ENCODE peak calls at places on chromosomes 13 and 19, in ten cellular contexts. One of them, this sample, is unnamed.

GRCh38 chr13:30752991-30753616 is 17.8 kb downstream of the ALOX5AP start:
- DNase-seq in glutamatergic neuron: peak
- DNase-seq in activated CD4-positive, alpha-beta T cell treated with anti-CD3 and anti-CD28 coated beads, Interleukin-2, amount 50 U/mL, for 24 hours: no peak
- DNase-seq in AG04450: no peak
- DNase-seq in NCI-H1092: peak
- DNase-seq in substantia nigra: no peak
- DNase-seq in LoVo: no peak
- DNase-seq in effector CD8-positive, alpha-beta T cell: no peak
- DNase-seq in stimulated activated CD4-positive, alpha-beta T cell treated with anti-CD3 and anti-CD28 coated beads, Interleukin-4, amount 100 ng/mL, for 1 hour: no peak
- DNase-seq in CD8-positive, alpha-beta memory T cell: no peak
- DNase-seq in this sample: no peak

GRCh38 chr13:40596484-40596883 is 70.0 kb downstream of the FOXO1 start:
- DNase-seq in glutamatergic neuron: no peak
- DNase-seq in activated CD4-positive, alpha-beta T cell treated with anti-CD3 and anti-CD28 coated beads, Interleukin-2, amount 50 U/mL, for 24 hours: no peak
- DNase-seq in AG04450: no peak
- DNase-seq in NCI-H1092: no peak
- DNase-seq in substantia nigra: no peak
- DNase-seq in LoVo: no peak
- DNase-seq in effector CD8-positive, alpha-beta T cell: no peak
- DNase-seq in stimulated activated CD4-positive, alpha-beta T cell treated with anti-CD3 and anti-CD28 coated beads, Interleukin-4, amount 100 ng/mL, for 1 hour: no peak
- DNase-seq in CD8-positive, alpha-beta memory T cell: no peak
- DNase-seq in this sample: no peak

GRCh38 chr13:40233731-40234195 is 432.7 kb downstream of the FOXO1 start:
- DNase-seq in glutamatergic neuron: no peak
- DNase-seq in activated CD4-positive, alpha-beta T cell treated with anti-CD3 and anti-CD28 coated beads, Interleukin-2, amount 50 U/mL, for 24 hours: no peak
- DNase-seq in AG04450: no peak
- DNase-seq in NCI-H1092: no peak
- DNase-seq in substantia nigra: no peak
- DNase-seq in LoVo: no peak
- DNase-seq in effector CD8-positive, alpha-beta T cell: no peak
- DNase-seq in stimulated activated CD4-positive, alpha-beta T cell treated with anti-CD3 and anti-CD28 coated beads, Interleukin-4, amount 100 ng/mL, for 1 hour: no peak
- DNase-seq in CD8-positive, alpha-beta memory T cell: no peak
- DNase-seq in this sample: peak

GRCh38 chr13:87123987-87124784 is 547.0 kb upstream of the SLITRK5 start:
- DNase-seq in glutamatergic neuron: peak
- DNase-seq in activated CD4-positive, alpha-beta T cell treated with anti-CD3 and anti-CD28 coated beads, Interleukin-2, amount 50 U/mL, for 24 hours: no peak
- DNase-seq in AG04450: peak
- DNase-seq in NCI-H1092: no peak
- DNase-seq in substantia nigra: no peak
- DNase-seq in LoVo: peak
- DNase-seq in effector CD8-positive, alpha-beta T cell: no peak
- DNase-seq in stimulated activated CD4-positive, alpha-beta T cell treated with anti-CD3 and anti-CD28 coated beads, Interleukin-4, amount 100 ng/mL, for 1 hour: no peak
- DNase-seq in CD8-positive, alpha-beta memory T cell: no peak
- DNase-seq in this sample: no peak

GRCh38 chr13:20161275-20161950 is 561 bp upstream of the GJA3 start:
- DNase-seq in glutamatergic neuron: no peak
- DNase-seq in activated CD4-positive, alpha-beta T cell treated with anti-CD3 and anti-CD28 coated beads, Interleukin-2, amount 50 U/mL, for 24 hours: no peak
- DNase-seq in AG04450: no peak
- DNase-seq in NCI-H1092: no peak
- DNase-seq in substantia nigra: no peak
- DNase-seq in LoVo: no peak
- DNase-seq in effector CD8-positive, alpha-beta T cell: peak
- DNase-seq in stimulated activated CD4-positive, alpha-beta T cell treated with anti-CD3 and anti-CD28 coated beads, Interleukin-4, amount 100 ng/mL, for 1 hour: peak
- DNase-seq in CD8-positive, alpha-beta memory T cell: peak
- DNase-seq in this sample: no peak

GRCh38 chr13:85148009-85148408 is 651.2 kb downstream of the SLITRK6 start:
- DNase-seq in glutamatergic neuron: no peak
- DNase-seq in activated CD4-positive, alpha-beta T cell treated with anti-CD3 and anti-CD28 coated beads, Interleukin-2, amount 50 U/mL, for 24 hours: no peak
- DNase-seq in AG04450: no peak
- DNase-seq in NCI-H1092: peak
- DNase-seq in substantia nigra: no peak
- DNase-seq in LoVo: no peak
- DNase-seq in effector CD8-positive, alpha-beta T cell: no peak
- DNase-seq in stimulated activated CD4-positive, alpha-beta T cell treated with anti-CD3 and anti-CD28 coated beads, Interleukin-4, amount 100 ng/mL, for 1 hour: no peak
- DNase-seq in CD8-positive, alpha-beta memory T cell: no peak
- DNase-seq in this sample: peak

GRCh38 chr13:41494202-41494601 is 36.9 kb downstream of the RGCC start:
- DNase-seq in glutamatergic neuron: no peak
- DNase-seq in activated CD4-positive, alpha-beta T cell treated with anti-CD3 and anti-CD28 coated beads, Interleukin-2, amount 50 U/mL, for 24 hours: no peak
- DNase-seq in AG04450: no peak
- DNase-seq in NCI-H1092: no peak
- DNase-seq in substantia nigra: no peak
- DNase-seq in LoVo: no peak
- DNase-seq in effector CD8-positive, alpha-beta T cell: no peak
- DNase-seq in stimulated activated CD4-positive, alpha-beta T cell treated with anti-CD3 and anti-CD28 coated beads, Interleukin-4, amount 100 ng/mL, for 1 hour: no peak
- DNase-seq in CD8-positive, alpha-beta memory T cell: no peak
- DNase-seq in this sample: no peak

GRCh38 chr13:87122551-87122950 is 548.6 kb upstream of the SLITRK5 start:
- DNase-seq in glutamatergic neuron: no peak
- DNase-seq in activated CD4-positive, alpha-beta T cell treated with anti-CD3 and anti-CD28 coated beads, Interleukin-2, amount 50 U/mL, for 24 hours: no peak
- DNase-seq in AG04450: no peak
- DNase-seq in NCI-H1092: no peak
- DNase-seq in substantia nigra: no peak
- DNase-seq in LoVo: no peak
- DNase-seq in effector CD8-positive, alpha-beta T cell: no peak
- DNase-seq in stimulated activated CD4-positive, alpha-beta T cell treated with anti-CD3 and anti-CD28 coated beads, Interleukin-4, amount 100 ng/mL, for 1 hour: no peak
- DNase-seq in CD8-positive, alpha-beta memory T cell: no peak
- DNase-seq in this sample: no peak

GRCh38 chr13:50616101-50616500 is 227.4 kb downstream of the DLEU7 start:
- DNase-seq in glutamatergic neuron: no peak
- DNase-seq in activated CD4-positive, alpha-beta T cell treated with anti-CD3 and anti-CD28 coated beads, Interleukin-2, amount 50 U/mL, for 24 hours: no peak
- DNase-seq in AG04450: peak
- DNase-seq in NCI-H1092: no peak
- DNase-seq in substantia nigra: no peak
- DNase-seq in LoVo: no peak
- DNase-seq in effector CD8-positive, alpha-beta T cell: no peak
- DNase-seq in stimulated activated CD4-positive, alpha-beta T cell treated with anti-CD3 and anti-CD28 coated beads, Interleukin-4, amount 100 ng/mL, for 1 hour: no peak
- DNase-seq in CD8-positive, alpha-beta memory T cell: no peak
- DNase-seq in this sample: no peak

GRCh38 chr19:45591004-45591637 is 6.5 kb upstream of the OPA3 start:
- DNase-seq in glutamatergic neuron: peak
- DNase-seq in activated CD4-positive, alpha-beta T cell treated with anti-CD3 and anti-CD28 coated beads, Interleukin-2, amount 50 U/mL, for 24 hours: no peak
- DNase-seq in AG04450: no peak
- DNase-seq in NCI-H1092: peak
- DNase-seq in substantia nigra: no peak
- DNase-seq in LoVo: peak
- DNase-seq in effector CD8-positive, alpha-beta T cell: no peak
- DNase-seq in stimulated activated CD4-positive, alpha-beta T cell treated with anti-CD3 and anti-CD28 coated beads, Interleukin-4, amount 100 ng/mL, for 1 hour: peak
- DNase-seq in CD8-positive, alpha-beta memory T cell: no peak
- DNase-seq in this sample: peak

GRCh38 chr19:11752244-11752736 is 13.5 kb upstream of the ZNF823 start:
- DNase-seq in glutamatergic neuron: no peak
- DNase-seq in activated CD4-positive, alpha-beta T cell treated with anti-CD3 and anti-CD28 coated beads, Interleukin-2, amount 50 U/mL, for 24 hours: no peak
- DNase-seq in AG04450: no peak
- DNase-seq in NCI-H1092: no peak
- DNase-seq in substantia nigra: no peak
- DNase-seq in LoVo: no peak
- DNase-seq in effector CD8-positive, alpha-beta T cell: no peak
- DNase-seq in stimulated activated CD4-positive, alpha-beta T cell treated with anti-CD3 and anti-CD28 coated beads, Interleukin-4, amount 100 ng/mL, for 1 hour: no peak
- DNase-seq in CD8-positive, alpha-beta memory T cell: no peak
- DNase-seq in this sample: no peak

GRCh38 chr19:34120846-34121639 is 51.3 kb upstream of the LSM14A start:
- DNase-seq in glutamatergic neuron: peak
- DNase-seq in activated CD4-positive, alpha-beta T cell treated with anti-CD3 and anti-CD28 coated beads, Interleukin-2, amount 50 U/mL, for 24 hours: peak
- DNase-seq in AG04450: peak
- DNase-seq in NCI-H1092: no peak
- DNase-seq in substantia nigra: no peak
- DNase-seq in LoVo: no peak
- DNase-seq in effector CD8-positive, alpha-beta T cell: peak
- DNase-seq in stimulated activated CD4-positive, alpha-beta T cell treated with anti-CD3 and anti-CD28 coated beads, Interleukin-4, amount 100 ng/mL, for 1 hour: peak
- DNase-seq in CD8-positive, alpha-beta memory T cell: peak
- DNase-seq in this sample: peak

GRCh38 chr13:100694722-100695644 is 20.4 kb upstream of the TMTC4 start:
- DNase-seq in glutamatergic neuron: peak
- DNase-seq in activated CD4-positive, alpha-beta T cell treated with anti-CD3 and anti-CD28 coated beads, Interleukin-2, amount 50 U/mL, for 24 hours: no peak
- DNase-seq in AG04450: no peak
- DNase-seq in NCI-H1092: no peak
- DNase-seq in substantia nigra: no peak
- DNase-seq in LoVo: peak
- DNase-seq in effector CD8-positive, alpha-beta T cell: no peak
- DNase-seq in stimulated activated CD4-positive, alpha-beta T cell treated with anti-CD3 and anti-CD28 coated beads, Interleukin-4, amount 100 ng/mL, for 1 hour: no peak
- DNase-seq in CD8-positive, alpha-beta memory T cell: no peak
- DNase-seq in this sample: peak

GRCh38 chr13:75935805-75936204 is 299.7 kb downstream of the LMO7 start:
- DNase-seq in glutamatergic neuron: no peak
- DNase-seq in activated CD4-positive, alpha-beta T cell treated with anti-CD3 and anti-CD28 coated beads, Interleukin-2, amount 50 U/mL, for 24 hours: no peak
- DNase-seq in AG04450: no peak
- DNase-seq in NCI-H1092: no peak
- DNase-seq in substantia nigra: no peak
- DNase-seq in LoVo: no peak
- DNase-seq in effector CD8-positive, alpha-beta T cell: no peak
- DNase-seq in stimulated activated CD4-positive, alpha-beta T cell treated with anti-CD3 and anti-CD28 coated beads, Interleukin-4, amount 100 ng/mL, for 1 hour: no peak
- DNase-seq in CD8-positive, alpha-beta memory T cell: no peak
- DNase-seq in this sample: no peak

GRCh38 chr13:23701646-23702045 is 131.4 kb downstream of the TNFRSF19 start:
- DNase-seq in glutamatergic neuron: no peak
- DNase-seq in activated CD4-positive, alpha-beta T cell treated with anti-CD3 and anti-CD28 coated beads, Interleukin-2, amount 50 U/mL, for 24 hours: no peak
- DNase-seq in AG04450: no peak
- DNase-seq in NCI-H1092: no peak
- DNase-seq in substantia nigra: no peak
- DNase-seq in LoVo: no peak
- DNase-seq in effector CD8-positive, alpha-beta T cell: no peak
- DNase-seq in stimulated activated CD4-positive, alpha-beta T cell treated with anti-CD3 and anti-CD28 coated beads, Interleukin-4, amount 100 ng/mL, for 1 hour: no peak
- DNase-seq in CD8-positive, alpha-beta memory T cell: no peak
- DNase-seq in this sample: no peak

GRCh38 chr13:30159446-30159839 is 147.9 kb downstream of the KATNAL1 start:
- DNase-seq in glutamatergic neuron: no peak
- DNase-seq in activated CD4-positive, alpha-beta T cell treated with anti-CD3 and anti-CD28 coated beads, Interleukin-2, amount 50 U/mL, for 24 hours: peak
- DNase-seq in AG04450: peak
- DNase-seq in NCI-H1092: no peak
- DNase-seq in substantia nigra: no peak
- DNase-seq in LoVo: no peak
- DNase-seq in effector CD8-positive, alpha-beta T cell: no peak
- DNase-seq in stimulated activated CD4-positive, alpha-beta T cell treated with anti-CD3 and anti-CD28 coated beads, Interleukin-4, amount 100 ng/mL, for 1 hour: peak
- DNase-seq in CD8-positive, alpha-beta memory T cell: peak
- DNase-seq in this sample: no peak

GRCh38 chr19:55229789-55230182 is 1.2 kb upstream of the TMEM86B start:
- DNase-seq in glutamatergic neuron: no peak
- DNase-seq in activated CD4-positive, alpha-beta T cell treated with anti-CD3 and anti-CD28 coated beads, Interleukin-2, amount 50 U/mL, for 24 hours: no peak
- DNase-seq in AG04450: no peak
- DNase-seq in NCI-H1092: no peak
- DNase-seq in substantia nigra: no peak
- DNase-seq in LoVo: no peak
- DNase-seq in effector CD8-positive, alpha-beta T cell: no peak
- DNase-seq in stimulated activated CD4-positive, alpha-beta T cell treated with anti-CD3 and anti-CD28 coated beads, Interleukin-4, amount 100 ng/mL, for 1 hour: no peak
- DNase-seq in CD8-positive, alpha-beta memory T cell: no peak
- DNase-seq in this sample: no peak

GRCh38 chr19:21328402-21328801 is 808 bp downstream of the ZNF708 start:
- DNase-seq in glutamatergic neuron: no peak
- DNase-seq in activated CD4-positive, alpha-beta T cell treated with anti-CD3 and anti-CD28 coated beads, Interleukin-2, amount 50 U/mL, for 24 hours: no peak
- DNase-seq in AG04450: no peak
- DNase-seq in NCI-H1092: no peak
- DNase-seq in substantia nigra: no peak
- DNase-seq in LoVo: no peak
- DNase-seq in effector CD8-positive, alpha-beta T cell: no peak
- DNase-seq in stimulated activated CD4-positive, alpha-beta T cell treated with anti-CD3 and anti-CD28 coated beads, Interleukin-4, amount 100 ng/mL, for 1 hour: no peak
- DNase-seq in CD8-positive, alpha-beta memory T cell: no peak
- DNase-seq in this sample: no peak

GRCh38 chr19:46970815-46971214 is 48.8 kb upstream of the NPAS1 start:
- DNase-seq in glutamatergic neuron: no peak
- DNase-seq in activated CD4-positive, alpha-beta T cell treated with anti-CD3 and anti-CD28 coated beads, Interleukin-2, amount 50 U/mL, for 24 hours: no peak
- DNase-seq in AG04450: no peak
- DNase-seq in NCI-H1092: no peak
- DNase-seq in substantia nigra: no peak
- DNase-seq in LoVo: peak
- DNase-seq in effector CD8-positive, alpha-beta T cell: no peak
- DNase-seq in stimulated activated CD4-positive, alpha-beta T cell treated with anti-CD3 and anti-CD28 coated beads, Interleukin-4, amount 100 ng/mL, for 1 hour: no peak
- DNase-seq in CD8-positive, alpha-beta memory T cell: no peak
- DNase-seq in this sample: no peak

GRCh38 chr19:49749055-49749716 is 13.9 kb downstream of the TSKS start:
- DNase-seq in glutamatergic neuron: no peak
- DNase-seq in activated CD4-positive, alpha-beta T cell treated with anti-CD3 and anti-CD28 coated beads, Interleukin-2, amount 50 U/mL, for 24 hours: no peak
- DNase-seq in AG04450: no peak
- DNase-seq in NCI-H1092: no peak
- DNase-seq in substantia nigra: no peak
- DNase-seq in LoVo: no peak
- DNase-seq in effector CD8-positive, alpha-beta T cell: no peak
- DNase-seq in stimulated activated CD4-positive, alpha-beta T cell treated with anti-CD3 and anti-CD28 coated beads, Interleukin-4, amount 100 ng/mL, for 1 hour: no peak
- DNase-seq in CD8-positive, alpha-beta memory T cell: no peak
- DNase-seq in this sample: no peak

GRCh38 chr19:58558066-58558622 is at the start of gene UBE2M:
- DNase-seq in glutamatergic neuron: peak
- DNase-seq in activated CD4-positive, alpha-beta T cell treated with anti-CD3 and anti-CD28 coated beads, Interleukin-2, amount 50 U/mL, for 24 hours: no peak
- DNase-seq in AG04450: no peak
- DNase-seq in NCI-H1092: no peak
- DNase-seq in substantia nigra: no peak
- DNase-seq in LoVo: no peak
- DNase-seq in effector CD8-positive, alpha-beta T cell: no peak
- DNase-seq in stimulated activated CD4-positive, alpha-beta T cell treated with anti-CD3 and anti-CD28 coated beads, Interleukin-4, amount 100 ng/mL, for 1 hour: peak
- DNase-seq in CD8-positive, alpha-beta memory T cell: peak
- DNase-seq in this sample: peak

GRCh38 chr19:437027-437426 is 23.8 kb downstream of the SHC2 start:
- DNase-seq in glutamatergic neuron: no peak
- DNase-seq in activated CD4-positive, alpha-beta T cell treated with anti-CD3 and anti-CD28 coated beads, Interleukin-2, amount 50 U/mL, for 24 hours: no peak
- DNase-seq in AG04450: no peak
- DNase-seq in NCI-H1092: no peak
- DNase-seq in substantia nigra: no peak
- DNase-seq in LoVo: no peak
- DNase-seq in effector CD8-positive, alpha-beta T cell: no peak
- DNase-seq in stimulated activated CD4-positive, alpha-beta T cell treated with anti-CD3 and anti-CD28 coated beads, Interleukin-4, amount 100 ng/mL, for 1 hour: no peak
- DNase-seq in CD8-positive, alpha-beta memory T cell: no peak
- DNase-seq in this sample: no peak

GRCh38 chr19:39759457-39760184 is 19.0 kb upstream of the LEUTX start:
- DNase-seq in glutamatergic neuron: no peak
- DNase-seq in activated CD4-positive, alpha-beta T cell treated with anti-CD3 and anti-CD28 coated beads, Interleukin-2, amount 50 U/mL, for 24 hours: no peak
- DNase-seq in AG04450: no peak
- DNase-seq in NCI-H1092: no peak
- DNase-seq in substantia nigra: no peak
- DNase-seq in LoVo: no peak
- DNase-seq in effector CD8-positive, alpha-beta T cell: no peak
- DNase-seq in stimulated activated CD4-positive, alpha-beta T cell treated with anti-CD3 and anti-CD28 coated beads, Interleukin-4, amount 100 ng/mL, for 1 hour: no peak
- DNase-seq in CD8-positive, alpha-beta memory T cell: no peak
- DNase-seq in this sample: no peak

GRCh38 chr19:2416321-2417097 is 10.9 kb downstream of the TIMM13 start:
- DNase-seq in glutamatergic neuron: no peak
- DNase-seq in activated CD4-positive, alpha-beta T cell treated with anti-CD3 and anti-CD28 coated beads, Interleukin-2, amount 50 U/mL, for 24 hours: no peak
- DNase-seq in AG04450: no peak
- DNase-seq in NCI-H1092: no peak
- DNase-seq in substantia nigra: no peak
- DNase-seq in LoVo: no peak
- DNase-seq in effector CD8-positive, alpha-beta T cell: no peak
- DNase-seq in stimulated activated CD4-positive, alpha-beta T cell treated with anti-CD3 and anti-CD28 coated beads, Interleukin-4, amount 100 ng/mL, for 1 hour: no peak
- DNase-seq in CD8-positive, alpha-beta memory T cell: no peak
- DNase-seq in this sample: no peak

GRCh38 chr19:23460656-23461055 is 65.4 kb upstream of the ZNF91 start:
- DNase-seq in glutamatergic neuron: no peak
- DNase-seq in activated CD4-positive, alpha-beta T cell treated with anti-CD3 and anti-CD28 coated beads, Interleukin-2, amount 50 U/mL, for 24 hours: no peak
- DNase-seq in AG04450: no peak
- DNase-seq in NCI-H1092: no peak
- DNase-seq in substantia nigra: no peak
- DNase-seq in LoVo: no peak
- DNase-seq in effector CD8-positive, alpha-beta T cell: no peak
- DNase-seq in stimulated activated CD4-positive, alpha-beta T cell treated with anti-CD3 and anti-CD28 coated beads, Interleukin-4, amount 100 ng/mL, for 1 hour: no peak
- DNase-seq in CD8-positive, alpha-beta memory T cell: no peak
- DNase-seq in this sample: no peak

GRCh38 chr19:543912-544608 is at the start of gene GZMM:
- DNase-seq in glutamatergic neuron: no peak
- DNase-seq in activated CD4-positive, alpha-beta T cell treated with anti-CD3 and anti-CD28 coated beads, Interleukin-2, amount 50 U/mL, for 24 hours: peak
- DNase-seq in AG04450: no peak
- DNase-seq in NCI-H1092: no peak
- DNase-seq in substantia nigra: no peak
- DNase-seq in LoVo: no peak
- DNase-seq in effector CD8-positive, alpha-beta T cell: peak
- DNase-seq in stimulated activated CD4-positive, alpha-beta T cell treated with anti-CD3 and anti-CD28 coated beads, Interleukin-4, amount 100 ng/mL, for 1 hour: peak
- DNase-seq in CD8-positive, alpha-beta memory T cell: peak
- DNase-seq in this sample: no peak

GRCh38 chr19:30649934-30650614 is 277.9 kb downstream of the ZNF536 start:
- DNase-seq in glutamatergic neuron: peak
- DNase-seq in activated CD4-positive, alpha-beta T cell treated with anti-CD3 and anti-CD28 coated beads, Interleukin-2, amount 50 U/mL, for 24 hours: peak
- DNase-seq in AG04450: no peak
- DNase-seq in NCI-H1092: no peak
- DNase-seq in substantia nigra: no peak
- DNase-seq in LoVo: peak
- DNase-seq in effector CD8-positive, alpha-beta T cell: no peak
- DNase-seq in stimulated activated CD4-positive, alpha-beta T cell treated with anti-CD3 and anti-CD28 coated beads, Interleukin-4, amount 100 ng/mL, for 1 hour: no peak
- DNase-seq in CD8-positive, alpha-beta memory T cell: no peak
- DNase-seq in this sample: peak

GRCh38 chr19:2618611-2619010 is 83.9 kb downstream of the GNG7 start:
- DNase-seq in glutamatergic neuron: no peak
- DNase-seq in activated CD4-positive, alpha-beta T cell treated with anti-CD3 and anti-CD28 coated beads, Interleukin-2, amount 50 U/mL, for 24 hours: peak
- DNase-seq in AG04450: no peak
- DNase-seq in NCI-H1092: no peak
- DNase-seq in substantia nigra: no peak
- DNase-seq in LoVo: peak
- DNase-seq in effector CD8-positive, alpha-beta T cell: peak
- DNase-seq in stimulated activated CD4-positive, alpha-beta T cell treated with anti-CD3 and anti-CD28 coated beads, Interleukin-4, amount 100 ng/mL, for 1 hour: peak
- DNase-seq in CD8-positive, alpha-beta memory T cell: peak
- DNase-seq in this sample: no peak